ENCODE peak calls at places on chromosomes 5 and 9, in five cellular contexts. L is fibroblast of lung, I is Caki2, S is skeletal muscle cell, R is HepG2. A is an unnamed sample.

GRCh38 chr5:135126688-135127603 is 92.9 kb upstream of the PITX1 start:
- DNase-seq in L (no peak), I (peak), S (no peak), R (no peak), A (peak)

GRCh38 chr5:171288066-171288465 is 21.0 kb upstream of the TLX3 start:
- DNase-seq in L (no peak), I (no peak), S (no peak), R (no peak), A (no peak)

GRCh38 chr5:64921386-64921785 is 152.7 kb downstream of the CWC27 start:
- DNase-seq in L (no peak), I (no peak), S (no peak), R (no peak), A (no peak)

GRCh38 chr9:2208991-2209390 is 193.8 kb downstream of the SMARCA2 start:
- DNase-seq in L (no peak), I (no peak), S (no peak), R (no peak), A (no peak)

GRCh38 chr5:83294246-83294645 is 177.3 kb upstream of the VCAN start:
- DNase-seq in L (no peak), I (no peak), S (no peak), R (no peak), A (no peak)

GRCh38 chr5:157670662-157671591 is at the start of gene C5orf52:
- DNase-seq in L (peak), I (no peak), S (no peak), R (peak), A (peak)

GRCh38 chr9:81789751-81790150 is 100.4 kb upstream of the TLE1 start:
- DNase-seq in L (no peak), I (no peak), S (no peak), R (no peak), A (no peak)

GRCh38 chr9:77018058-77019009 is 1.1 kb upstream of the FOXB2 start:
- DNase-seq in L (no peak), I (no peak), S (no peak), R (no peak), A (peak)

GRCh38 chr5:67246546-67246945 is 49.9 kb upstream of the CD180 start:
- DNase-seq in L (no peak), I (no peak), S (no peak), R (no peak), A (peak)

GRCh38 chr5:161409471-161409870 is 137.1 kb downstream of the GABRB2 start:
- DNase-seq in L (no peak), I (no peak), S (no peak), R (no peak), A (no peak)

GRCh38 chr5:31767335-31768031 is 128.6 kb downstream of the PDZD2 start:
- DNase-seq in L (no peak), I (no peak), S (no peak), R (no peak), A (no peak)

GRCh38 chr5:137738947-137739346 is 3.1 kb upstream of the KLHL3 start:
- DNase-seq in L (no peak), I (no peak), S (no peak), R (no peak), A (no peak)

GRCh38 chr5:1911773-1912235 is 29.1 kb upstream of the IRX4 start:
- DNase-seq in L (no peak), I (no peak), S (no peak), R (no peak), A (no peak)

GRCh38 chr9:5510360-5510931 is at the start of gene PDCD1LG2:
- DNase-seq in L (peak), I (no peak), S (peak), R (no peak), A (no peak)

GRCh38 chr9:136996361-136997281 is at the start of gene CLIC3:
- DNase-seq in L (no peak), I (no peak), S (no peak), R (peak), A (peak)

GRCh38 chr5:68644971-68645370 is 429.4 kb downstream of the PIK3R1 start:
- DNase-seq in L (no peak), I (no peak), S (no peak), R (no peak), A (no peak)

GRCh38 chr9:137306546-137307254 is 4.6 kb upstream of the NRARP start:
- DNase-seq in L (no peak), I (no peak), S (no peak), R (no peak), A (no peak)

GRCh38 chr9:131840220-131840619 is 100.3 kb upstream of the RAPGEF1 start:
- DNase-seq in L (no peak), I (no peak), S (no peak), R (no peak), A (no peak)

GRCh38 chr9:120733190-120733589 is 18.9 kb upstream of the MEGF9 start:
- DNase-seq in L (peak), I (peak), S (no peak), R (peak), A (no peak)

GRCh38 chr9:72292874-72293607 is 72.0 kb downstream of the ZFAND5 start:
- DNase-seq in L (peak), I (peak), S (peak), R (no peak), A (peak)

GRCh38 chr5:103059525-103059924 is 60.4 kb downstream of the GIN1 start:
- DNase-seq in L (no peak), I (no peak), S (no peak), R (no peak), A (no peak)

GRCh38 chr5:2187687-2188086 is 305.0 kb upstream of the IRX4 start:
- DNase-seq in L (no peak), I (no peak), S (no peak), R (no peak), A (no peak)

GRCh38 chr5:156824800-156825199 is 25.3 kb upstream of the PPP1R2B start:
- DNase-seq in L (peak), I (peak), S (peak), R (peak), A (peak)

GRCh38 chr9:110208031-110208430 is at the start of gene C9orf152:
- DNase-seq in L (no peak), I (no peak), S (no peak), R (no peak), A (no peak)

GRCh38 chr5:173984218-173984617 is 4.8 kb upstream of the C5orf47 start:
- DNase-seq in L (peak), I (no peak), S (no peak), R (peak), A (no peak)

GRCh38 chr9:136219276-136219675 is 14.3 kb upstream of the LHX3 start:
- DNase-seq in L (peak), I (no peak), S (peak), R (no peak), A (peak)

GRCh38 chr5:995318-995717 is 13.3 kb upstream of the NKD2 start:
- DNase-seq in L (no peak), I (no peak), S (no peak), R (no peak), A (no peak)

GRCh38 chr9:36025751-36026150 is 11.0 kb upstream of the RECK start:
- DNase-seq in L (no peak), I (no peak), S (no peak), R (no peak), A (no peak)

A was measured in DMS79 treated with DMSO at 0.1 percent for 48 hours.